ENCODE peak calls at places on chromosomes 5 and 9, in eight cellular contexts. One of them, this sample, is unnamed.

GRCh38 chr5:18740301-18740700 is 1106.0 kb downstream of the TAF11L14 start:
- DNase-seq in left kidney: no peak
- DNase-seq in tibial artery: no peak
- DNase-seq in GM18507: no peak
- DNase-seq in activated B cell treated with CpG ODN at 0.5 μM for 24 hours: no peak
- DNase-seq in left cardiac atrium: no peak
- DNase-seq in GF-D8: no peak
- DNase-seq in stimulated activated CD8-positive, alpha-beta memory T cell treated with anti-CD3 and anti-CD28 coated beads, Interleukin-12 subunit alpha, Interleukin-12 subunit beta, amount 100 ng/mL, for 1 hour: no peak
- DNase-seq in this sample: no peak

GRCh38 chr5:40464461-40464860 is 215.3 kb upstream of the PTGER4 start:
- DNase-seq in tibial artery: no peak
- DNase-seq in left cardiac atrium: no peak
- DNase-seq in left kidney: no peak
- DNase-seq in stimulated activated CD8-positive, alpha-beta memory T cell treated with anti-CD3 and anti-CD28 coated beads, Interleukin-12 subunit alpha, Interleukin-12 subunit beta, amount 100 ng/mL, for 1 hour: no peak
- DNase-seq in activated B cell treated with CpG ODN at 0.5 μM for 24 hours: no peak
- DNase-seq in GM18507: no peak
- DNase-seq in GF-D8: no peak
- DNase-seq in this sample: no peak

GRCh38 chr5:140345919-140346347 is 470 bp downstream of the HBEGF start:
- DNase-seq in tibial artery: peak; percentile 80
- DNase-seq in left cardiac atrium: peak; percentile 80
- DNase-seq in stimulated activated CD8-positive, alpha-beta memory T cell treated with anti-CD3 and anti-CD28 coated beads, Interleukin-12 subunit alpha, Interleukin-12 subunit beta, amount 100 ng/mL, for 1 hour: no peak
- DNase-seq in activated B cell treated with CpG ODN at 0.5 μM for 24 hours: no peak
- DNase-seq in GM18507: no peak
- DNase-seq in left kidney: peak; percentile 75
- DNase-seq in GF-D8: no peak
- DNase-seq in this sample: peak; percentile 91

GRCh38 chr5:152532714-152533113 is 127.6 kb upstream of the NMUR2 start:
- DNase-seq in activated B cell treated with CpG ODN at 0.5 μM for 24 hours: no peak
- DNase-seq in left kidney: peak; percentile 74
- DNase-seq in GF-D8: no peak
- DNase-seq in left cardiac atrium: no peak
- DNase-seq in tibial artery: no peak
- DNase-seq in stimulated activated CD8-positive, alpha-beta memory T cell treated with anti-CD3 and anti-CD28 coated beads, Interleukin-12 subunit alpha, Interleukin-12 subunit beta, amount 100 ng/mL, for 1 hour: no peak
- DNase-seq in GM18507: no peak
- DNase-seq in this sample: no peak

GRCh38 chr5:138775034-138775433 is 21.8 kb downstream of the CTNNA1 start:
- DNase-seq in tibial artery: no peak
- DNase-seq in left cardiac atrium: no peak
- DNase-seq in stimulated activated CD8-positive, alpha-beta memory T cell treated with anti-CD3 and anti-CD28 coated beads, Interleukin-12 subunit alpha, Interleukin-12 subunit beta, amount 100 ng/mL, for 1 hour: no peak
- DNase-seq in left kidney: no peak
- DNase-seq in activated B cell treated with CpG ODN at 0.5 μM for 24 hours: no peak
- DNase-seq in GM18507: no peak
- DNase-seq in GF-D8: no peak
- DNase-seq in this sample: no peak

GRCh38 chr9:111854799-111855198 is 41.8 kb upstream of the UGCG start:
- DNase-seq in left cardiac atrium: no peak
- DNase-seq in stimulated activated CD8-positive, alpha-beta memory T cell treated with anti-CD3 and anti-CD28 coated beads, Interleukin-12 subunit alpha, Interleukin-12 subunit beta, amount 100 ng/mL, for 1 hour: no peak
- DNase-seq in left kidney: no peak
- DNase-seq in activated B cell treated with CpG ODN at 0.5 μM for 24 hours: no peak
- DNase-seq in GF-D8: no peak
- DNase-seq in GM18507: no peak
- DNase-seq in tibial artery: no peak
- DNase-seq in this sample: no peak

GRCh38 chr5:138900281-138900965 is 25.3 kb upstream of the LRRTM2 start:
- DNase-seq in GM18507: no peak
- DNase-seq in activated B cell treated with CpG ODN at 0.5 μM for 24 hours: no peak
- DNase-seq in stimulated activated CD8-positive, alpha-beta memory T cell treated with anti-CD3 and anti-CD28 coated beads, Interleukin-12 subunit alpha, Interleukin-12 subunit beta, amount 100 ng/mL, for 1 hour: no peak
- DNase-seq in left kidney: no peak
- DNase-seq in left cardiac atrium: no peak
- DNase-seq in GF-D8: no peak
- DNase-seq in tibial artery: no peak
- DNase-seq in this sample: no peak

GRCh38 chr5:80229902-80230255 is 26.0 kb downstream of the SERINC5 start:
- DNase-seq in activated B cell treated with CpG ODN at 0.5 μM for 24 hours: no peak
- DNase-seq in GF-D8: no peak
- DNase-seq in stimulated activated CD8-positive, alpha-beta memory T cell treated with anti-CD3 and anti-CD28 coated beads, Interleukin-12 subunit alpha, Interleukin-12 subunit beta, amount 100 ng/mL, for 1 hour: no peak
- DNase-seq in tibial artery: no peak
- DNase-seq in left kidney: no peak
- DNase-seq in GM18507: no peak
- DNase-seq in left cardiac atrium: no peak
- DNase-seq in this sample: no peak

GRCh38 chr9:76667521-76667957 is 96.7 kb upstream of the PCA3 start:
- DNase-seq in tibial artery: no peak
- DNase-seq in stimulated activated CD8-positive, alpha-beta memory T cell treated with anti-CD3 and anti-CD28 coated beads, Interleukin-12 subunit alpha, Interleukin-12 subunit beta, amount 100 ng/mL, for 1 hour: no peak
- DNase-seq in GM18507: no peak
- DNase-seq in activated B cell treated with CpG ODN at 0.5 μM for 24 hours: no peak
- DNase-seq in GF-D8: no peak
- DNase-seq in left kidney: no peak
- DNase-seq in left cardiac atrium: no peak
- DNase-seq in this sample: no peak

GRCh38 chr5:180161420-180162303 is 47.3 kb downstream of the RASGEF1C start:
- DNase-seq in GF-D8: no peak
- DNase-seq in GM18507: no peak
- DNase-seq in left cardiac atrium: no peak
- DNase-seq in tibial artery: peak; percentile 59
- DNase-seq in activated B cell treated with CpG ODN at 0.5 μM for 24 hours: no peak
- DNase-seq in stimulated activated CD8-positive, alpha-beta memory T cell treated with anti-CD3 and anti-CD28 coated beads, Interleukin-12 subunit alpha, Interleukin-12 subunit beta, amount 100 ng/mL, for 1 hour: no peak
- DNase-seq in left kidney: peak; percentile 35
- DNase-seq in this sample: no peak

GRCh38 chr5:81524015-81524414 is 130.1 kb upstream of the ACOT12 start:
- DNase-seq in tibial artery: no peak
- DNase-seq in left cardiac atrium: no peak
- DNase-seq in activated B cell treated with CpG ODN at 0.5 μM for 24 hours: no peak
- DNase-seq in GF-D8: no peak
- DNase-seq in GM18507: no peak
- DNase-seq in stimulated activated CD8-positive, alpha-beta memory T cell treated with anti-CD3 and anti-CD28 coated beads, Interleukin-12 subunit alpha, Interleukin-12 subunit beta, amount 100 ng/mL, for 1 hour: no peak
- DNase-seq in left kidney: no peak
- DNase-seq in this sample: no peak

GRCh38 chr5:179301796-179302195 is 43.5 kb downstream of the ADAMTS2 start:
- DNase-seq in activated B cell treated with CpG ODN at 0.5 μM for 24 hours: no peak
- DNase-seq in left kidney: no peak
- DNase-seq in tibial artery: peak; percentile 67
- DNase-seq in stimulated activated CD8-positive, alpha-beta memory T cell treated with anti-CD3 and anti-CD28 coated beads, Interleukin-12 subunit alpha, Interleukin-12 subunit beta, amount 100 ng/mL, for 1 hour: no peak
- DNase-seq in left cardiac atrium: no peak
- DNase-seq in GM18507: no peak
- DNase-seq in GF-D8: no peak
- DNase-seq in this sample: peak; percentile 65

GRCh38 chr9:37096628-37097027 is 23.7 kb upstream of the ZCCHC7 start:
- DNase-seq in left kidney: no peak
- DNase-seq in activated B cell treated with CpG ODN at 0.5 μM for 24 hours: no peak
- DNase-seq in tibial artery: no peak
- DNase-seq in GF-D8: no peak
- DNase-seq in left cardiac atrium: no peak
- DNase-seq in GM18507: no peak
- DNase-seq in stimulated activated CD8-positive, alpha-beta memory T cell treated with anti-CD3 and anti-CD28 coated beads, Interleukin-12 subunit alpha, Interleukin-12 subunit beta, amount 100 ng/mL, for 1 hour: no peak
- DNase-seq in this sample: no peak

GRCh38 chr9:112886351-112886750 is 4.3 kb downstream of the SLC46A2 start:
- DNase-seq in activated B cell treated with CpG ODN at 0.5 μM for 24 hours: no peak
- DNase-seq in tibial artery: no peak
- DNase-seq in GF-D8: no peak
- DNase-seq in GM18507: no peak
- DNase-seq in stimulated activated CD8-positive, alpha-beta memory T cell treated with anti-CD3 and anti-CD28 coated beads, Interleukin-12 subunit alpha, Interleukin-12 subunit beta, amount 100 ng/mL, for 1 hour: no peak
- DNase-seq in left cardiac atrium: no peak
- DNase-seq in left kidney: no peak
- DNase-seq in this sample: no peak

GRCh38 chr5:1246711-1247431 is 21.7 kb downstream of the SLC6A18 start:
- DNase-seq in tibial artery: no peak
- DNase-seq in GF-D8: no peak
- DNase-seq in stimulated activated CD8-positive, alpha-beta memory T cell treated with anti-CD3 and anti-CD28 coated beads, Interleukin-12 subunit alpha, Interleukin-12 subunit beta, amount 100 ng/mL, for 1 hour: no peak
- DNase-seq in left cardiac atrium: peak; percentile 52
- DNase-seq in activated B cell treated with CpG ODN at 0.5 μM for 24 hours: no peak
- DNase-seq in left kidney: peak; percentile 97
- DNase-seq in GM18507: no peak
- DNase-seq in this sample: no peak

GRCh38 chr9:136614372-136614922 is 48.3 kb upstream of the EGFL7 start:
- DNase-seq in activated B cell treated with CpG ODN at 0.5 μM for 24 hours: no peak
- DNase-seq in GF-D8: no peak
- DNase-seq in stimulated activated CD8-positive, alpha-beta memory T cell treated with anti-CD3 and anti-CD28 coated beads, Interleukin-12 subunit alpha, Interleukin-12 subunit beta, amount 100 ng/mL, for 1 hour: no peak
- DNase-seq in left kidney: no peak
- DNase-seq in tibial artery: no peak
- DNase-seq in GM18507: no peak
- DNase-seq in left cardiac atrium: peak; percentile 83
- DNase-seq in this sample: peak; percentile 57

GRCh38 chr5:34905564-34905963 is 9.7 kb downstream of the RAD1 start:
- DNase-seq in stimulated activated CD8-positive, alpha-beta memory T cell treated with anti-CD3 and anti-CD28 coated beads, Interleukin-12 subunit alpha, Interleukin-12 subunit beta, amount 100 ng/mL, for 1 hour: no peak
- DNase-seq in GM18507: no peak
- DNase-seq in tibial artery: no peak
- DNase-seq in left cardiac atrium: no peak
- DNase-seq in activated B cell treated with CpG ODN at 0.5 μM for 24 hours: no peak
- DNase-seq in GF-D8: no peak
- DNase-seq in left kidney: peak; percentile 20
- DNase-seq in this sample: no peak